ENCODE peak calls at places on chromosomes 2 and 18, in ten cellular contexts. M is iPS DF 6.9, I is endothelial cell of umbilical vein, F is AG20443, G is RCC 7860, B is heart right ventricle, C is B cell, T is transverse colon, Q is vagina, H is T-cell. D is an unnamed sample.

GRCh38 chr18:21194871-21195771 is 46.9 kb upstream of the GREB1L start:
- DNase-seq in M (no peak), I (peak), F (peak), G (peak), B (no peak), C (no peak), T (no peak), Q (no peak), H (no peak), D (no peak)

GRCh38 chr2:164655750-164656149 is 34.5 kb upstream of the GRB14 start:
- DNase-seq in M (no peak), I (peak), F (peak), G (no peak), B (no peak), C (no peak), T (no peak), Q (no peak), H (no peak), D (no peak)

GRCh38 chr18:53677480-53677879 is 547.0 kb downstream of the MBD2 start:
- DNase-seq in M (no peak), I (no peak), F (no peak), G (no peak), B (no peak), C (no peak), T (no peak), Q (no peak), H (no peak), D (no peak)

GRCh38 chr2:27336173-27336572 is 13.3 kb upstream of the MPV17 start:
- DNase-seq in M (no peak), I (no peak), F (no peak), G (no peak), B (no peak), C (no peak), T (no peak), Q (no peak), H (no peak), D (no peak)

GRCh38 chr2:69554981-69555380 is 88.6 kb downstream of the AAK1 start:
- DNase-seq in M (no peak), I (peak), F (no peak), G (no peak), B (peak), C (no peak), T (no peak), Q (no peak), H (no peak), D (peak)

GRCh38 chr2:27029051-27029450 is 3.7 kb upstream of the TMEM214 start:
- DNase-seq in M (no peak), I (no peak), F (no peak), G (peak), B (no peak), C (no peak), T (no peak), Q (no peak), H (no peak), D (no peak)

GRCh38 chr18:58578321-58578720 is 50.6 kb downstream of the ALPK2 start:
- DNase-seq in M (no peak), I (no peak), F (no peak), G (no peak), B (no peak), C (no peak), T (no peak), Q (no peak), H (no peak), D (no peak)

GRCh38 chr18:49207373-49207772 is 253.1 kb downstream of the DYM start:
- DNase-seq in M (no peak), I (peak), F (peak), G (peak), B (no peak), C (no peak), T (no peak), Q (no peak), H (no peak), D (peak)

GRCh38 chr2:238954841-238955521 is 107.1 kb downstream of the TWIST2 start:
- DNase-seq in M (no peak), I (no peak), F (no peak), G (no peak), B (no peak), C (no peak), T (no peak), Q (peak), H (no peak), D (no peak)

GRCh38 chr2:232438951-232439757 is 16.8 kb upstream of the ALPI start:
- DNase-seq in M (no peak), I (peak), F (no peak), G (no peak), B (no peak), C (no peak), T (peak), Q (no peak), H (peak), D (no peak)

GRCh38 chr2:205212357-205212756 is 469.9 kb upstream of the NRP2 start:
- DNase-seq in M (no peak), I (no peak), F (no peak), G (no peak), B (no peak), C (no peak), T (no peak), Q (no peak), H (no peak), D (no peak)

GRCh38 chr18:26133652-26134051 is at the start of gene PSMA8:
- DNase-seq in M (peak), I (peak), F (peak), G (no peak), B (peak), C (peak), T (peak), Q (no peak), H (peak), D (no peak)

GRCh38 chr2:100062315-100062714 is 80.1 kb downstream of the AFF3 start:
- DNase-seq in M (no peak), I (no peak), F (no peak), G (no peak), B (no peak), C (no peak), T (no peak), Q (no peak), H (no peak), D (no peak)

GRCh38 chr18:79439201-79440023 is 43.7 kb downstream of the NFATC1 start:
- DNase-seq in M (no peak), I (no peak), F (peak), G (no peak), B (no peak), C (no peak), T (no peak), Q (no peak), H (peak), D (no peak)

GRCh38 chr2:145751634-145752033 is 1231.7 kb upstream of the ZEB2 start:
- DNase-seq in M (no peak), I (peak), F (peak), G (peak), B (no peak), C (peak), T (no peak), Q (no peak), H (no peak), D (peak)

GRCh38 chr18:21064347-21064746 is 47.3 kb downstream of the ROCK1 start:
- DNase-seq in M (no peak), I (no peak), F (peak), G (no peak), B (no peak), C (no peak), T (no peak), Q (no peak), H (no peak), D (no peak)

GRCh38 chr2:52658598-52658997 is 1109.0 kb upstream of the CHAC2 start:
- DNase-seq in M (no peak), I (peak), F (no peak), G (peak), B (no peak), C (no peak), T (no peak), Q (no peak), H (no peak), D (no peak)

GRCh38 chr2:182650704-182651103 is 65.4 kb upstream of the DNAJC10 start:
- DNase-seq in M (no peak), I (peak), F (peak), G (peak), B (no peak), C (no peak), T (no peak), Q (no peak), H (no peak), D (no peak)

GRCh38 chr2:230778350-230779140 is 65.9 kb downstream of the CAB39 start:
- DNase-seq in M (no peak), I (no peak), F (no peak), G (no peak), B (no peak), C (no peak), T (no peak), Q (no peak), H (no peak), D (no peak)

GRCh38 chr18:36757081-36757480 is 71.7 kb downstream of the TPGS2 start:
- DNase-seq in M (peak), I (peak), F (peak), G (peak), B (no peak), C (no peak), T (no peak), Q (no peak), H (no peak), D (no peak)

GRCh38 chr18:44735071-44735470 is 54.4 kb downstream of the SETBP1 start:
- DNase-seq in M (no peak), I (no peak), F (no peak), G (no peak), B (no peak), C (no peak), T (no peak), Q (no peak), H (no peak), D (no peak)

GRCh38 chr2:159658887-159659437 is 42.6 kb upstream of the BAZ2B start:
- DNase-seq in M (no peak), I (no peak), F (peak), G (no peak), B (no peak), C (no peak), T (no peak), Q (no peak), H (no peak), D (no peak)

D was measured in pulmonary artery endothelial cell.